ENCODE peak calls at places on chromosomes 11 and 22, in ten cellular contexts. D is neuronal stem cell; M is heart right ventricle; N is GM23248; K is prostate gland; L is tibial artery; Q is CD8-positive, alpha-beta memory T cell; H is spleen; O is cardiac muscle cell; T is colonic mucosa. G is an unnamed sample. For H3K4me1, the result is how much of the 10 kb centered on the place peaks cover.

GRCh38 chr11:124402326-124402922 is 3.6 kb upstream of the OR8B3 start:
- DNase-seq in D (peak), M (peak), N (peak), K (peak), L (no peak), Q (peak), H (no peak), O (peak), T (peak), G (peak)

GRCh38 chr11:123504401-123504800 is 74.3 kb downstream of the GRAMD1B start:
- DNase-seq in D (no peak), M (no peak), N (no peak), K (no peak), L (no peak), Q (no peak), H (no peak), O (no peak), T (no peak), G (no peak)

GRCh38 chr22:47049078-47049609 is 286.7 kb downstream of the TBC1D22A start:
- DNase-seq in D (no peak), M (no peak), N (no peak), K (no peak), L (no peak), Q (no peak), H (peak), O (no peak), T (no peak), G (no peak)

GRCh38 chr11:118238397-118238796 is 13.6 kb upstream of the JAML start:
- DNase-seq in D (no peak), M (no peak), N (no peak), K (no peak), L (no peak), Q (no peak), H (no peak), O (no peak), T (no peak), G (no peak)

GRCh38 chr11:131478341-131478740 is 107.9 kb downstream of the NTM start:
- DNase-seq in D (no peak), M (no peak), N (no peak), K (no peak), L (no peak), Q (no peak), H (no peak), O (no peak), T (no peak), G (no peak)

GRCh38 chr22:23888615-23889401 is 5.4 kb upstream of the MIF start:
- DNase-seq in D (no peak), M (no peak), N (peak), K (no peak), L (no peak), Q (no peak), H (no peak), O (peak), T (no peak), G (no peak)

GRCh38 chr22:45966320-45966891 is 10.6 kb downstream of the WNT7B start:
- DNase-seq in D (no peak), M (no peak), N (no peak), K (no peak), L (no peak), Q (no peak), H (no peak), O (no peak), T (no peak), G (no peak)

GRCh38 chr11:46521947-46522681 is 71.7 kb downstream of the AMBRA1 start:
- DNase-seq in D (no peak), M (no peak), N (peak), K (no peak), L (no peak), Q (no peak), H (no peak), O (peak), T (no peak), G (no peak)

GRCh38 chr11:122732342-122733300 is 77.1 kb downstream of the UBASH3B start:
- DNase-seq in D (no peak), M (no peak), N (no peak), K (no peak), L (no peak), Q (no peak), H (no peak), O (no peak), T (no peak), G (no peak)

GRCh38 chr11:1749020-1749758 is 1.2 kb downstream of the IFITM10 start:
- DNase-seq in D (no peak), M (no peak), N (peak), K (no peak), L (peak), Q (no peak), H (peak), O (peak), T (no peak), G (no peak)

GRCh38 chr22:44638966-44639739 is 62.9 kb upstream of the PRR5 start:
- DNase-seq in D (no peak), M (no peak), N (peak), K (no peak), L (peak), Q (no peak), H (peak), O (peak), T (no peak), G (no peak)

GRCh38 chr11:61477734-61478148 is 30.8 kb upstream of the LRRC10B start:
- DNase-seq in D (peak), M (peak), N (peak), K (peak), L (peak), Q (peak), H (peak), O (no peak), T (peak), G (peak)

GRCh38 chr11:101082813-101083212 is 46.8 kb downstream of the PGR start:
- DNase-seq in D (no peak), M (no peak), N (no peak), K (no peak), L (no peak), Q (no peak), H (no peak), O (no peak), T (no peak), G (no peak)

GRCh38 chr11:8032122-8032521 is 45.0 kb downstream of the EIF3F start:
- DNase-seq in D (no peak), M (no peak), N (no peak), K (no peak), L (no peak), Q (no peak), H (peak), O (no peak), T (no peak), G (peak)

GRCh38 chr11:2699185-2699530 is 636 bp downstream of the KCNQ1OT1 start:
- DNase-seq in D (no peak), M (no peak), N (peak), K (no peak), L (peak), Q (no peak), H (peak), O (no peak), T (peak), G (peak)

GRCh38 chr22:22666307-22667091 is 22.1 kb downstream of the GGTLC2 start:
- DNase-seq in D (no peak), M (no peak), N (peak), K (no peak), L (no peak), Q (no peak), H (no peak), O (peak), T (peak), G (peak)

GRCh38 chr11:92920295-92920694 is 49.2 kb upstream of the MTNR1B start:
- DNase-seq in D (no peak), M (no peak), N (no peak), K (no peak), L (no peak), Q (no peak), H (no peak), O (no peak), T (no peak), G (no peak)

GRCh38 chr22:47084226-47084625 is 321.8 kb downstream of the TBC1D22A start:
- DNase-seq in D (no peak), M (no peak), N (no peak), K (no peak), L (peak), Q (no peak), H (no peak), O (no peak), T (no peak), G (no peak)

GRCh38 chr11:119624102-119624615 is 104.8 kb downstream of the NECTIN1 start:
- DNase-seq in D (no peak), M (no peak), N (no peak), K (no peak), L (no peak), Q (no peak), H (no peak), O (no peak), T (no peak), G (no peak)

GRCh38 chr11:60989108-60989650 is 17.7 kb downstream of the CD6 start:
- DNase-seq in D (no peak), M (no peak), N (no peak), K (no peak), L (no peak), Q (no peak), H (no peak), O (no peak), T (no peak), G (peak)

GRCh38 chr11:6703247-6704063 is 20.3 kb upstream of the MRPL17 start:
- DNase-seq in D (peak), M (peak), N (peak), K (peak), L (peak), Q (no peak), H (no peak), O (peak), T (peak), G (no peak)

GRCh38 chr11:117457835-117458234 is 130.2 kb downstream of the CEP164 start:
- DNase-seq in D (no peak), M (no peak), N (no peak), K (no peak), L (peak), Q (no peak), H (peak), O (no peak), T (no peak), G (no peak)

GRCh38 chr11:17528181-17528691 is 16.0 kb downstream of the USH1C start:
- DNase-seq in D (no peak), M (peak), N (peak), K (no peak), L (no peak), Q (no peak), H (no peak), O (peak), T (peak), G (peak)

GRCh38 chr11:617248-617911 is 1.6 kb upstream of the IRF7 start:
- DNase-seq in D (no peak), M (no peak), N (no peak), K (no peak), L (peak), Q (no peak), H (peak), O (no peak), T (no peak), G (no peak)

GRCh38 chr22:36612458-36612857 is 83.5 kb upstream of the EIF3D start:
- DNase-seq in D (no peak), M (no peak), N (peak), K (no peak), L (no peak), Q (no peak), H (no peak), O (peak), T (no peak), G (no peak)

GRCh38 chr11:111448420-111448819 is 63.8 kb downstream of the BTG4 start:
- DNase-seq in D (no peak), M (no peak), N (no peak), K (no peak), L (no peak), Q (no peak), H (no peak), O (no peak), T (no peak), G (no peak)

GRCh38 chr11:100594320-100594719 is 92.8 kb upstream of the ARHGAP42 start:
- DNase-seq in D (no peak), M (no peak), N (no peak), K (no peak), L (no peak), Q (no peak), H (no peak), O (no peak), T (no peak), G (no peak)

GRCh38 chr11:131664246-131664645 is 293.8 kb downstream of the NTM start:
- DNase-seq in D (no peak), M (no peak), N (no peak), K (no peak), L (no peak), Q (no peak), H (no peak), O (no peak), T (no peak), G (no peak)

GRCh38 chr11:50174189-50174588 is 141.5 kb downstream of the OR4C45 start:
- DNase-seq in D (no peak), M (no peak), N (peak), K (no peak), L (no peak), Q (no peak), H (no peak), O (no peak), T (no peak), G (no peak)

GRCh38 chr11:125330462-125331325 is 165.4 kb downstream of the FEZ1 start:
- DNase-seq in D (no peak), M (no peak), N (no peak), K (no peak), L (no peak), Q (no peak), H (peak), O (no peak), T (no peak), G (no peak)

GRCh38 chr11:93532285-93532789 is 10.9 kb downstream of the SMCO4 start:
- DNase-seq in D (no peak), M (no peak), N (peak), K (no peak), L (no peak), Q (no peak), H (no peak), O (peak), T (no peak), G (no peak)

GRCh38 chr11:92296138-92296515 is 71.5 kb downstream of the FAT3 start:
- DNase-seq in D (no peak), M (no peak), N (peak), K (no peak), L (no peak), Q (no peak), H (no peak), O (peak), T (no peak), G (no peak)

GRCh38 chr22:40423882-40424640 is 53.7 kb downstream of the SGSM3 start:
- DNase-seq in D (no peak), M (no peak), N (no peak), K (no peak), L (no peak), Q (no peak), H (peak), O (no peak), T (no peak), G (no peak)

GRCh38 chr11:63670738-63671321 is 346 bp downstream of the ATL3 start:
- DNase-seq in D (no peak), M (peak), N (peak), K (peak), L (peak), Q (peak), H (peak), O (peak), T (peak), G (peak)

GRCh38 chr11:17389957-17390649 is 1.6 kb upstream of the KCNJ11 start:
- DNase-seq in D (no peak), M (no peak), N (no peak), K (no peak), L (no peak), Q (no peak), H (peak), O (no peak), T (no peak), G (no peak)

GRCh38 chr11:46277623-46278386 is at the start of gene CREB3L1:
- DNase-seq in D (no peak), M (peak), N (peak), K (peak), L (no peak), Q (no peak), H (no peak), O (peak), T (peak), G (no peak)

DNA sequence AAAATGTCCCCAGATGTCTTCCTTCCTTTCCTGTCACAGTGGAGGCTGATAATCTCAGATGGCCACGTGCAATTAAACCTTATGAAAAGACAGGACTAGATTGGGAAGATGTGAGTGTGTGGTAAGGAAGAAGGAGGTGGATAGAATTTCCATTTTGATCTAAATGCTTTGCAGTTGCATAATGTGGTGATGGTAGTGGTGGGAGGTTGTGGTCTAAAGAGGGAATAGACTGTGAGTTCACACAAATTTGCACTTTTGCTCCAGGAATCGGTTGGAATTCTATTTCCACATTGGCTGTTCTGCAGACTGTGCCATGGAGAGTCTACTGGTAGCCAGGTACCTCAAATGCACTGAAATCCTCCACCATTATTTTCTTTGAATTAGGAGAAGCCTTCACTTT is 93.3 kb downstream of the ZBTB16 start:
- DNase-seq in D (no peak), M (no peak), N (no peak), K (no peak), L (no peak), Q (no peak), H (no peak), O (no peak), T (no peak), G (no peak)
- H3K27ac ChIP-seq in D (no peak), M (peak), N (no peak), K (peak), L (peak), Q (no peak), H (peak), O (no peak), T (no peak), G (peak)

GRCh38 chr11:77411717-77412441 is 62.0 kb downstream of the PAK1 start:
- DNase-seq in D (peak), M (peak), N (peak), K (peak), L (peak), Q (peak), H (peak), O (peak), T (peak), G (peak)
- H3K4me1 ChIP-seq in D (under half), M (under half), N (under half), K (under half), L (under half), Q (under half), H (half or more), O (under half), T (under half), G (under half)

DNA sequence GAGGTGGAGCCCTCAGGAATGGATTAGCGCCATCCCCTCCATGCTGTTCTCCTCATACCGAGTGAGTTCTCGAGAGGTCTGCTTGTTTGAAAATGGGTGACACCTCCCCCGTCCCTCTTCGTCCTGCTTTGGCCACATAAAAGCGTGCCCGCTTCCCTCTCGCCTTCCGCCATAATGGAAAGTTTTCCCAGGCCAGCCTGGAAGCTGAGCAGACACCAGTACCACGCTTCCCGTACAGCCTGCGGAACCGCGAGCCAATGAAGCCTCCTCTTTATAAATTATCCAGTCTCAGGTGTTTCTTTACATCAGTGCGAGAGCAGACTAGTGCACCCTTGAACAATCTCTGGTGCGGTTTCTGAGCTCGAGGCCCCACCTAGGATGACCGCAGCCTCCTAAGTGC is 12.8 kb downstream of the ALG12 start:
- DNase-seq in D (no peak), M (no peak), N (no peak), K (no peak), L (no peak), Q (no peak), H (peak), O (no peak), T (no peak), G (no peak)
- H3K27ac ChIP-seq in D (no peak), M (no peak), N (no peak), K (no peak), L (no peak), Q (no peak), H (no peak), O (no peak), T (no peak), G (no peak)

GRCh38 chr11:68940651-68941323 is 37.1 kb downstream of the IGHMBP2 start:
- DNase-seq in D (no peak), M (no peak), N (no peak), K (no peak), L (peak), Q (no peak), H (peak), O (no peak), T (no peak), G (no peak)
- H3K4me1 ChIP-seq in D (under half), M (under half), N (under half), K (under half), L (under half), Q (under half), H (under half), O (under half), T (under half), G (under half)